ENCODE peak calls at places on chromosomes 12 and 14, in five cellular contexts. One of them, this sample, is unnamed.

GRCh38 chr14:103692159-103692558 is 23.1 kb downstream of the XRCC3 start:
- DNase-seq in K562: no peak
- DNase-seq in SK-N-SH: no peak
- DNase-seq in HepG2: no peak
- DNase-seq in GM12878: peak; percentile 20
- DNase-seq in this sample: no peak

GRCh38 chr14:75128596-75128990 is 1.7 kb upstream of the NEK9 start:
- DNase-seq in K562: no peak
- DNase-seq in SK-N-SH: no peak
- DNase-seq in HepG2: no peak
- DNase-seq in GM12878: no peak
- DNase-seq in this sample: no peak

GRCh38 chr14:104550849-104551728 is 28.5 kb upstream of the C14orf180 start:
- DNase-seq in K562: no peak
- DNase-seq in SK-N-SH: peak; percentile 27
- DNase-seq in HepG2: no peak
- DNase-seq in GM12878: no peak
- DNase-seq in this sample: no peak

GRCh38 chr12:111304642-111305071 is 64.2 kb downstream of the PHETA1 start:
- DNase-seq in K562: peak; percentile 79
- DNase-seq in SK-N-SH: no peak
- DNase-seq in HepG2: no peak
- DNase-seq in GM12878: no peak
- DNase-seq in this sample: peak; percentile 37

GRCh38 chr14:94378527-94379290 is 9.7 kb downstream of the SERPINA1 start:
- DNase-seq in K562: no peak
- DNase-seq in SK-N-SH: no peak
- DNase-seq in HepG2: no peak
- DNase-seq in GM12878: no peak
- DNase-seq in this sample: no peak

GRCh38 chr14:74141703-74142102 is 56.9 kb downstream of the LIN52 start:
- DNase-seq in K562: no peak
- DNase-seq in SK-N-SH: no peak
- DNase-seq in HepG2: peak; percentile 57
- DNase-seq in GM12878: no peak
- DNase-seq in this sample: no peak

GRCh38 chr12:65464930-65465329 is 186.4 kb downstream of the MSRB3 start:
- DNase-seq in K562: no peak
- DNase-seq in SK-N-SH: no peak
- DNase-seq in HepG2: no peak
- DNase-seq in GM12878: no peak
- DNase-seq in this sample: no peak

GRCh38 chr12:123973552-123974341 is 732 bp downstream of the ZNF664 start:
- DNase-seq in K562: no peak
- DNase-seq in SK-N-SH: peak; percentile 70
- DNase-seq in HepG2: peak; percentile 21
- DNase-seq in GM12878: no peak
- DNase-seq in this sample: peak; percentile 63

GRCh38 chr12:50403001-50403440 is 2.3 kb downstream of the LARP4 start:
- DNase-seq in K562: no peak
- DNase-seq in SK-N-SH: no peak
- DNase-seq in HepG2: no peak
- DNase-seq in GM12878: no peak
- DNase-seq in this sample: no peak

GRCh38 chr14:70052990-70053389 is 135.8 kb downstream of the SLC8A3 start:
- DNase-seq in K562: no peak
- DNase-seq in SK-N-SH: no peak
- DNase-seq in HepG2: peak; percentile 38
- DNase-seq in GM12878: no peak
- DNase-seq in this sample: peak; percentile 63

GRCh38 chr12:95386056-95386455 is 87.9 kb upstream of the METAP2 start:
- DNase-seq in K562: no peak
- DNase-seq in SK-N-SH: no peak
- DNase-seq in HepG2: no peak
- DNase-seq in GM12878: no peak
- DNase-seq in this sample: no peak

GRCh38 chr12:46774011-46774633 is 51.7 kb downstream of the SLC38A4 start:
- DNase-seq in K562: no peak
- DNase-seq in SK-N-SH: no peak
- DNase-seq in HepG2: no peak
- DNase-seq in GM12878: no peak
- DNase-seq in this sample: no peak

GRCh38 chr14:99540196-99541032 is 59.2 kb downstream of the CCNK start:
- DNase-seq in K562: no peak
- DNase-seq in SK-N-SH: peak; percentile 79
- DNase-seq in HepG2: no peak
- DNase-seq in GM12878: no peak
- DNase-seq in this sample: no peak

GRCh38 chr14:64758025-64758521 is 53.8 kb downstream of the PLEKHG3 start:
- DNase-seq in K562: no peak
- DNase-seq in SK-N-SH: no peak
- DNase-seq in HepG2: no peak
- DNase-seq in GM12878: no peak
- DNase-seq in this sample: no peak

GRCh38 chr12:28974166-28974565 is 174.9 kb upstream of the FAR2 start:
- DNase-seq in K562: no peak
- DNase-seq in SK-N-SH: no peak
- DNase-seq in HepG2: no peak
- DNase-seq in GM12878: no peak
- DNase-seq in this sample: no peak

GRCh38 chr14:67508973-67509372 is 20.5 kb upstream of the TMEM229B start:
- DNase-seq in K562: no peak
- DNase-seq in SK-N-SH: no peak
- DNase-seq in HepG2: no peak
- DNase-seq in GM12878: no peak
- DNase-seq in this sample: no peak

GRCh38 chr12:13339538-13339937 is 143.0 kb downstream of the EMP1 start:
- DNase-seq in K562: no peak
- DNase-seq in SK-N-SH: no peak
- DNase-seq in HepG2: peak; percentile 1
- DNase-seq in GM12878: no peak
- DNase-seq in this sample: no peak

GRCh38 chr12:3933074-3933818 is 60.0 kb upstream of the PARP11 start:
- DNase-seq in K562: no peak
- DNase-seq in SK-N-SH: no peak
- DNase-seq in HepG2: no peak
- DNase-seq in GM12878: no peak
- DNase-seq in this sample: no peak

GRCh38 chr12:120076651-120077050 is 39.9 kb downstream of the RAB35 start:
- DNase-seq in K562: no peak
- DNase-seq in SK-N-SH: no peak
- DNase-seq in HepG2: no peak
- DNase-seq in GM12878: no peak
- DNase-seq in this sample: no peak

GRCh38 chr12:121992059-121992879 is 29.4 kb upstream of the BCL7A start:
- DNase-seq in K562: no peak
- DNase-seq in SK-N-SH: no peak
- DNase-seq in HepG2: peak; percentile 39
- DNase-seq in GM12878: peak; percentile 96
- DNase-seq in this sample: no peak

GRCh38 chr12:121295746-121296617 is 527 bp downstream of the CAMKK2 start:
- DNase-seq in K562: peak; percentile 83
- DNase-seq in SK-N-SH: peak; percentile 64
- DNase-seq in HepG2: peak; percentile 27
- DNase-seq in GM12878: no peak
- DNase-seq in this sample: peak; percentile 33

GRCh38 chr14:90266441-90267154 is 10.2 kb downstream of the PSMC1 start:
- DNase-seq in K562: no peak
- DNase-seq in SK-N-SH: no peak
- DNase-seq in HepG2: no peak
- DNase-seq in GM12878: no peak
- DNase-seq in this sample: no peak

GRCh38 chr12:124503305-124503704 is 64.1 kb downstream of the NCOR2 start:
- DNase-seq in K562: no peak
- DNase-seq in SK-N-SH: no peak
- DNase-seq in HepG2: no peak
- DNase-seq in GM12878: no peak
- DNase-seq in this sample: no peak

GRCh38 chr12:5200276-5201087 is 156.8 kb downstream of the KCNA5 start:
- DNase-seq in K562: peak; percentile 74
- DNase-seq in SK-N-SH: peak; percentile 64
- DNase-seq in HepG2: peak; percentile 18
- DNase-seq in GM12878: no peak
- DNase-seq in this sample: no peak

GRCh38 chr12:123384318-123384993 is 524 bp downstream of the KMT5A start:
- DNase-seq in K562: peak; percentile 35
- DNase-seq in SK-N-SH: peak; percentile 44
- DNase-seq in HepG2: no peak
- DNase-seq in GM12878: no peak
- DNase-seq in this sample: peak; percentile 23

GRCh38 chr12:65499167-65499566 is 220.7 kb downstream of the MSRB3 start:
- DNase-seq in K562: no peak
- DNase-seq in SK-N-SH: no peak
- DNase-seq in HepG2: no peak
- DNase-seq in GM12878: no peak
- DNase-seq in this sample: no peak

GRCh38 chr12:23686095-23686494 is 263.4 kb downstream of the SOX5 start:
- DNase-seq in K562: no peak
- DNase-seq in SK-N-SH: no peak
- DNase-seq in HepG2: no peak
- DNase-seq in GM12878: no peak
- DNase-seq in this sample: no peak

GRCh38 chr12:32047846-32048245 is 58.8 kb upstream of the BICD1 start:
- DNase-seq in K562: peak; percentile 82
- DNase-seq in SK-N-SH: no peak
- DNase-seq in HepG2: no peak
- DNase-seq in GM12878: no peak
- DNase-seq in this sample: no peak
- TF ChIP-seq JUND in K562: peak; percentile 50
- TF ChIP-seq JUND in SK-N-SH: no peak
- TF ChIP-seq JUND in HepG2: no peak
- TF ChIP-seq JUND in GM12878: no peak
- TF ChIP-seq JUND in this sample: no peak

DNA sequence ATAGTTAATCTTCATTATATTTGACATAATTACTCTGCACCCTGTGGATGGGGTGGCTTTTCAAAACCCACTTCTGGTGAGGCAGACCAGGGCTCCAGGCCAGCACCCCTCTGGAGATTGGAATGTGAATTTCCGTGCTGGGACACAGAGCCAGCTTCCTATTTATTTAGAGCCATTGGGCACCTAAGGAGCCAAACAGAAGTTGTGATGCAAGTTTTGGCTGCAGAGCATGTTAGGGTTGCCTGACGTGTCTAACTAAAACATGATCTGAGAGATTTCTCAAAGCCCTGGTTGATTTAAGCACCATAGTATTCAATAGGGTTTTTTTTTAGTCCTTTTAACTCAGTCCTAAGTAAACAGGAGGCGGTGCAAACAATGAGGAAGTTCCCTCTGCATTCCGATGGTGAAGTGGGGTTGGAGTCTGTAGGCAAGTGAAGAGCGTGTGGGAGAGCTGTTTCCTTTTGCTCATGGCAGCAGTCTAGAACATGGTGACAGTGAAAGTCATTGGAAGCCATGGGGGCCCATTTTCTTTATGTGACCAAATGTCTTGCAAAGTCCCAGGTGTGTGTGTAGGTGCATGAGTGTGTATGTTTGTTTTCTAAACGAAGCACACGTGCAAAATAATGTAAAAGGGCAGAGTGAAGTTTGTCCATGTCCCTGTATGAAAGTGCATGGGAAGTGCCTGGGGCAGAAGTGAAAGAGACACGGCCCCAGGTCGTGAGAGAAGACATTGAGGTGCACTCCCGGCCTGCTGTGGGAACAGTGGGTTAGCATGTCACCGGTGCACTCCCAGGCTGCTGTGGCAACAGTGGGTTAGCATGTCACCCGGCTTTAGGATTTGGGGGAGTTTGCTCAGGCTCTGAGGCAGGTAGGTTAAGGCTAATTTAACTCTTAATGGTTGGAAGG is 117.7 kb downstream of the PRKCH start:
- DNase-seq in K562: no peak
- DNase-seq in SK-N-SH: no peak
- DNase-seq in HepG2: peak; percentile 85
- DNase-seq in GM12878: peak; percentile 90
- DNase-seq in this sample: peak; percentile 76
- TF ChIP-seq JUND in K562: no peak
- TF ChIP-seq JUND in SK-N-SH: no peak
- TF ChIP-seq JUND in HepG2: no peak
- TF ChIP-seq JUND in GM12878: no peak
- TF ChIP-seq JUND in this sample: peak; percentile 94

DNA sequence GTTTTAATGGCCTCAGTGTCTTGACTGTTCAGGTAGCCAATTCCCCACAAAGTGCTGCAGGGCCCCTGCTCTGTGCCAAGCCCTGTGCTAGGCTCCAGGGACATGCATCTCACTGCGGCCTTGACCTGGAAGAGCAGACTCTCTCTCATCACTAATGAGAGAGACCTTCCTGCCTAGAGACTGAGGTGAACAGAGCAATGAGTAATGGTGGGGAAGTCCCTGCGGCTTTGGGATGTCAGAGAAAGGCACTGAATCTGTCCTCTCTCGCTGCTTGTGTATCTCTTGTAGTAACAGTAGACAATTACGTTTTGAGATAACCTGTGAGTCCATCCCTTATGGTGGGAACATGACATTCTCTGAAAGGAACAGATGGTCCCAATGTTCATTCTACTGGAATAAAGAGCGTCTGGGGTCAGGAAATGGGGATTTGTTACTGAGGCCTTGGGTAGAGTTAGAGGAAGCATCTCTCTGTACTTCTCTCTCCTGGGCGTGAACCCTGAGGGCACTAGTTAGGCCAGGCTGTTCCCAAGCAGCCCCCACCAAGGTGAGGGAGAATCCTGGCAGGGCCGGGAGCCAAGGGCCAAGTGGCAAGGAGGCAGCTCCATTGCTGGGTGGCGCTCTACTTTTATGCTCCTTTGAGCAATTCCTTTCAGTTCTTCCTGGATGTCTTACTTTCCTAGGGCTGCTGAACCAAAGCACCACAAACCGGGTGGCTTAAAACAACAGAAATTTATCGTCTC is 13.5 kb downstream of the NFATC4 start:
- DNase-seq in K562: no peak
- DNase-seq in SK-N-SH: no peak
- DNase-seq in HepG2: no peak
- DNase-seq in GM12878: no peak
- DNase-seq in this sample: no peak
- TF ChIP-seq JUND in K562: no peak
- TF ChIP-seq JUND in SK-N-SH: no peak
- TF ChIP-seq JUND in HepG2: no peak
- TF ChIP-seq JUND in GM12878: no peak
- TF ChIP-seq JUND in this sample: no peak

GRCh38 chr14:50095895-50096294 is 20.5 kb downstream of the VCPKMT start:
- DNase-seq in K562: no peak
- DNase-seq in SK-N-SH: no peak
- DNase-seq in HepG2: no peak
- DNase-seq in GM12878: no peak
- DNase-seq in this sample: no peak
- TF ChIP-seq JUND in K562: no peak
- TF ChIP-seq JUND in SK-N-SH: no peak
- TF ChIP-seq JUND in HepG2: no peak
- TF ChIP-seq JUND in GM12878: no peak
- TF ChIP-seq JUND in this sample: no peak

DNA sequence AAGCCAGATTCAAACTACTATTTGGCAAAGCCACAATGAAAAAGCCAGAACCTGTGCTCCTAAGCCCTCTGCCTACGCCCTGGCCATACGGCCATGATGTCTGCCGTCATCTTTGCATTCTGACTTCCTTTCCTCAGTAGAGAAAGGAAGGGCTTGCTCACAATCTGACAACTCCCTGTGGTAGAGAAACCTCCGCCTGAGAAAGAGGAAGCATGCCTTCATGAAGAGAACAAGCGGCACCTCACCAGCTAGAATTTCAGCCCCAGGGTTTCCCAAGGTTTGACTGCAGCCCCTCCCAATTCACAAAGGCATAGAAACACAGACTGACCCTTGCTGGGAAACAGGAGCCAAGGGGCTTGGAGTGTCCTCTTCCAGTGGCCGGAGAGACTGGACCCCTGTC is 25.7 kb downstream of the TEP1 start:
- DNase-seq in K562: no peak
- DNase-seq in SK-N-SH: no peak
- DNase-seq in HepG2: no peak
- DNase-seq in GM12878: no peak
- DNase-seq in this sample: no peak
- TF ChIP-seq JUND in K562: no peak
- TF ChIP-seq JUND in SK-N-SH: no peak
- TF ChIP-seq JUND in HepG2: no peak
- TF ChIP-seq JUND in GM12878: no peak
- TF ChIP-seq JUND in this sample: no peak